ENCODE peak calls at places on chromosomes 13 and 19, in six cellular contexts. H is HS-5; L is GM12864; V is iris pigment epithelial cell; N is D721Med; K is activated T-helper 2 cell treated with anti-CD3 and anti-CD28 coated beads, Interferon-gamma antibody, Interleukin-2, Interleukin-4, amounts not matched to agents 10 μg/mL and 5 μg/mL and 100 μg/mL, durations not matched to agents 14 hours and 24 hours and 36 hours. X is an unnamed sample.

GRCh38 chr13:25847145-25847544 is 204.7 kb downstream of the SHISA2 start:
- DNase-seq in V (no peak), H (no peak), K (no peak), N (no peak), L (peak), X (no peak)

GRCh38 chr19:41928221-41928683 is at the start of gene ERFL:
- DNase-seq in H (no peak), K (no peak), L (no peak), V (no peak), N (no peak), X (no peak)

GRCh38 chr19:31715249-31715944 is 366.2 kb upstream of the TSHZ3 start:
- DNase-seq in L (no peak), V (no peak), H (no peak), N (no peak), K (no peak), X (no peak)

GRCh38 chr19:33214621-33215020 is 11.0 kb downstream of the SLC7A10 start:
- DNase-seq in L (no peak), N (peak), H (no peak), V (peak), K (no peak), X (no peak)

GRCh38 chr19:28350673-28351072 is 862.3 kb downstream of the UQCRFS1 start:
- DNase-seq in L (no peak), V (no peak), N (no peak), K (no peak), H (no peak), X (no peak)

GRCh38 chr19:19445911-19446361 is 40.5 kb downstream of the GATAD2A start:
- DNase-seq in K (no peak), L (no peak), N (no peak), V (no peak), H (no peak), X (no peak)

GRCh38 chr19:6752257-6753177 is 13.0 kb downstream of the TRIP10 start:
- DNase-seq in K (no peak), L (no peak), N (no peak), H (no peak), V (no peak), X (no peak)

GRCh38 chr19:54424201-54424600 is 8.9 kb downstream of the TTYH1 start:
- DNase-seq in V (no peak), H (no peak), N (no peak), L (no peak), K (no peak), X (no peak)

GRCh38 chr19:51511353-51511752 is 9.8 kb upstream of the SIGLEC12 start:
- DNase-seq in N (no peak), H (no peak), K (no peak), V (peak), L (no peak), X (no peak)

GRCh38 chr13:72651196-72651595 is 76.2 kb downstream of the MZT1 start:
- DNase-seq in H (no peak), K (no peak), L (no peak), V (no peak), N (no peak), X (no peak)

GRCh38 chr19:42422576-42423461 is 4.4 kb downstream of the LIPE start:
- DNase-seq in V (no peak), L (no peak), H (no peak), N (no peak), K (no peak), X (peak)

GRCh38 chr13:19959141-19959830 is 759 bp downstream of the ZMYM2 start:
- DNase-seq in V (peak), L (no peak), K (peak), N (no peak), H (no peak), X (peak)

GRCh38 chr19:5386841-5387240 is 46.2 kb upstream of the PTPRS start:
- DNase-seq in L (no peak), N (no peak), V (no peak), K (no peak), H (no peak), X (no peak)

X was measured in effector memory CD4-positive, alpha-beta T cell.